ENCODE peak calls at places on chromosomes 5 and 9, in six cellular contexts. U is T-helper 1 cell, T is lower leg skin, B is neuronal stem cell, H is A673, I is IMR-90. Y is an unnamed sample.

GRCh38 chr5:112604741-112605390 is 132.8 kb upstream of the APC start:
- DNase-seq in H (no peak), B (peak; percentile 5), U (no peak), I (no peak), T (no peak), Y (no peak)

GRCh38 chr5:175288048-175288621 is 155.8 kb downstream of the DRD1 start:
- DNase-seq in T (no peak), I (peak; percentile 7), U (no peak), B (no peak), H (peak; percentile 22), Y (peak; percentile 60)

GRCh38 chr5:180049357-180049673 is 22.2 kb downstream of the RNF130 start:
- DNase-seq in T (no peak), U (no peak), H (no peak), B (no peak), I (no peak), Y (no peak)

GRCh38 chr5:111954516-111955337 is 197.7 kb upstream of the NREP start:
- DNase-seq in B (no peak), U (no peak), I (peak; percentile 51), T (no peak), H (no peak), Y (peak; percentile 69)

GRCh38 chr5:40733439-40733838 is 22.3 kb downstream of the TTC33 start:
- DNase-seq in I (no peak), T (no peak), B (no peak), H (no peak), U (no peak), Y (no peak)

GRCh38 chr5:142063878-142064331 is 44.7 kb upstream of the NDFIP1 start:
- DNase-seq in U (peak; percentile 17), T (peak; percentile 38), I (peak; percentile 61), H (peak; percentile 89), B (peak; percentile 73), Y (peak; percentile 69)

GRCh38 chr5:107331882-107332281 is 338.9 kb downstream of the EFNA5 start:
- DNase-seq in U (no peak), I (no peak), B (no peak), H (no peak), T (no peak), Y (peak; percentile 4)

GRCh38 chr9:11443631-11444030 is 830.8 kb upstream of the PTPRD start:
- DNase-seq in H (no peak), T (no peak), B (no peak), I (no peak), U (no peak), Y (no peak)

GRCh38 chr5:150615141-150615699 is 25.2 kb upstream of the SYNPO start:
- DNase-seq in B (no peak), T (no peak), I (peak; percentile 64), H (peak; percentile 65), U (no peak), Y (peak; percentile 55)

GRCh38 chr9:130234340-130235260 is 31.0 kb upstream of the HMCN2 start:
- DNase-seq in T (no peak), I (peak; percentile 72), H (no peak), B (no peak), U (no peak), Y (peak; percentile 45)

GRCh38 chr5:68267044-68267443 is 51.5 kb downstream of the PIK3R1 start:
- DNase-seq in B (no peak), H (no peak), I (no peak), U (no peak), T (no peak), Y (no peak)

GRCh38 chr5:66850354-66851075 is 254.3 kb downstream of the MAST4 start:
- DNase-seq in I (peak; percentile 8), B (no peak), H (no peak), U (no peak), T (no peak), Y (no peak)

GRCh38 chr9:95058795-95059386 is 258.6 kb downstream of the FANCC start:
- DNase-seq in B (no peak), I (peak; percentile 70), H (peak; percentile 53), T (peak; percentile 10), U (no peak), Y (peak; percentile 23)

GRCh38 chr5:175857986-175858385 is 13.4 kb upstream of the CPLX2 start:
- DNase-seq in T (no peak), B (no peak), H (no peak), I (no peak), U (no peak), Y (no peak)

GRCh38 chr9:110615526-110615925 is 36.0 kb upstream of the SVEP1 start:
- DNase-seq in T (no peak), U (no peak), I (peak; percentile 72), B (no peak), H (no peak), Y (peak; percentile 66)

GRCh38 chr5:42242210-42242609 is 181.0 kb upstream of the GHR start:
- DNase-seq in H (no peak), I (no peak), U (no peak), T (no peak), B (no peak), Y (no peak)

GRCh38 chr5:78607864-78608263 is 40.7 kb downstream of the LHFPL2 start:
- DNase-seq in U (no peak), H (no peak), T (no peak), B (no peak), I (no peak), Y (no peak)

GRCh38 chr5:180088561-180088960 is 17.0 kb upstream of the RNF130 start:
- DNase-seq in I (no peak), H (no peak), U (no peak), B (no peak), T (no peak), Y (no peak)

GRCh38 chr5:115816226-115817042 is at the start of gene CDO1:
- DNase-seq in I (peak; percentile 59), H (peak; percentile 56), T (peak; percentile 21), B (peak; percentile 80), U (no peak), Y (peak; percentile 77)

GRCh38 chr5:6419340-6419852 is 29.3 kb upstream of the UBE2QL1 start:
- DNase-seq in H (peak; percentile 77), B (no peak), U (no peak), T (no peak), I (no peak), Y (no peak)

GRCh38 chr5:95832664-95833063 is 10.1 kb upstream of the GLRX start:
- DNase-seq in I (no peak), T (no peak), H (no peak), B (no peak), U (no peak), Y (no peak)

GRCh38 chr5:180631549-180632392 is 17.6 kb downstream of the FLT4 start:
- DNase-seq in B (no peak), T (no peak), I (no peak), U (no peak), H (no peak), Y (no peak)